ENCODE peak calls at places on chromosomes 12 and 14, in four cellular contexts. I is K562, K is HepG2, R is GM12878. F is an unnamed sample.

GRCh38 chr12:125633686-125634085 is 568.5 kb downstream of the AACS start:
- DNase-seq in R (no peak), K (no peak), I (no peak), F (no peak)

GRCh38 chr12:67910360-67911292 is 78.6 kb upstream of the IFNG-AS1 start:
- DNase-seq in K (no peak), I (no peak), R (no peak), F (no peak)

GRCh38 chr12:124123432-124124015 is 150.5 kb downstream of the ZNF664 start:
- DNase-seq in I (no peak), K (no peak), R (no peak), F (no peak)

GRCh38 chr12:59066445-59066844 is 146.1 kb upstream of the LRIG3 start:
- DNase-seq in R (no peak), K (no peak), I (no peak), F (no peak)

GRCh38 chr12:2267624-2268477 is 215.1 kb downstream of the CACNA1C start:
- DNase-seq in R (no peak), I (no peak), K (no peak), F (no peak)

GRCh38 chr12:129312048-129312447 is 458.8 kb downstream of the GLT1D1 start:
- DNase-seq in I (no peak), K (no peak), R (no peak), F (no peak)

GRCh38 chr12:50786498-50787231 is 22.8 kb downstream of the ATF1 start:
- DNase-seq in K (peak; percentile 90), R (no peak), I (no peak), F (no peak)

GRCh38 chr14:102554835-102555819 is 37.3 kb upstream of the RCOR1 start:
- DNase-seq in I (no peak), K (no peak), R (no peak), F (peak; percentile 67)

GRCh38 chr12:101670007-101670671 is 27.3 kb upstream of the CHPT1 start:
- DNase-seq in I (peak; percentile 39), K (peak; percentile 66), R (no peak), F (no peak)

GRCh38 chr14:102086972-102087761 is at the start of gene HSP90AA1:
- DNase-seq in K (peak; percentile 83), R (peak; percentile 60), I (peak; percentile 86), F (peak; percentile 87)

GRCh38 chr14:73728106-73729014 is 14.2 kb upstream of the PNMA1 start:
- DNase-seq in I (peak; percentile 75), K (peak; percentile 60), R (no peak), F (peak; percentile 82)

GRCh38 chr14:26389646-26390508 is 208.0 kb downstream of the NOVA1 start:
- DNase-seq in K (no peak), I (no peak), R (no peak), F (no peak)

GRCh38 chr12:1272132-1272531 is 281.1 kb downstream of the ERC1 start:
- DNase-seq in I (no peak), K (no peak), R (no peak), F (no peak)

GRCh38 chr12:53300187-53300586 is 692 bp downstream of the MYG1 start:
- DNase-seq in K (no peak), I (no peak), R (no peak), F (no peak)

GRCh38 chr12:103505371-103506236 is 9.8 kb upstream of the C12orf42 start:
- DNase-seq in R (peak; percentile 98), I (no peak), K (no peak), F (peak; percentile 49)

GRCh38 chr12:51889216-51890134 is 1.6 kb downstream of the ANKRD33 start:
- DNase-seq in I (peak; percentile 44), R (no peak), K (no peak), F (no peak)

GRCh38 chr14:22497671-22498093 is 91.3 kb downstream of the DAD1 start:
- DNase-seq in R (no peak), K (no peak), I (no peak), F (no peak)

GRCh38 chr14:32166029-32166428 is 35.8 kb upstream of the RNU6-7 start:
- DNase-seq in K (no peak), R (no peak), I (no peak), F (no peak)

GRCh38 chr14:51735851-51736250 is 84.1 kb downstream of the FRMD6 start:
- DNase-seq in K (peak; percentile 64), I (no peak), R (no peak), F (no peak)

GRCh38 chr14:30108975-30109700 is 181.5 kb upstream of the PRKD1 start:
- DNase-seq in R (no peak), K (no peak), I (no peak), F (no peak)

GRCh38 chr12:108063192-108063591 is 65.9 kb upstream of the WSCD2 start:
- DNase-seq in K (peak; percentile 13), I (peak; percentile 39), R (no peak), F (no peak)

GRCh38 chr12:86496595-86496994 is 240.4 kb upstream of the MGAT4C start:
- DNase-seq in K (no peak), R (no peak), I (no peak), F (no peak)

GRCh38 chr14:58752782-58753181 is 115.0 kb downstream of the DACT1 start:
- DNase-seq in K (peak; percentile 18), I (no peak), R (no peak), F (no peak)

GRCh38 chr12:12098689-12099010 is 27.9 kb downstream of the BCL2L14 start:
- DNase-seq in I (no peak), K (no peak), R (no peak), F (no peak)

GRCh38 chr12:49288412-49288853 is 6.5 kb upstream of the PRPH start:
- DNase-seq in R (peak; percentile 19), I (peak; percentile 77), K (peak; percentile 34), F (peak; percentile 58)

GRCh38 chr12:28563926-28564325 is 373.7 kb downstream of the CCDC91 start:
- DNase-seq in K (no peak), R (no peak), I (no peak), F (no peak)

DNA sequence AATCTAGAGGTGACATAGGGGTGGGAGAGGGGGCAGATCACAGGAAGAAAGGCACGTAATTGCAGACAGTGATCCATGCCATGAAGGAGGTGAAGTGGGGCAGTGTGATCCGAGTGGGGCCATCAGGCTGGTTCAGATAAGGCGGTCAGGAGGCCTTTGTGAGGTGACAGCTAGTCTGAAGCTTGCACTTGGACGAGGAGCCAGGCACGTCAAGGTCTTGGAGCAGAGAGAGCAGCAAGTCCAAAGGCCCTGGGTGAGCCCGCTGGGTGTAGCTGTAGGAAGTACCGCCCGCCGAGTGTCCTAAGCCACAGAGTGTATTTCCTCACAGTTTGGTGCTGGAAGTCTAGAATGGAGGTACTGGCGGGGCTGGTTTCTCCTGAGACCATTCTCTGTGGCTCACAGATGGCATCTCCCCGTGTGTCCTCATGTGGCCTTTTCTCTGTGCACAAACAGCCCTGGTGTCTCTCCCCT is 23.6 kb downstream of the RHOF start:
- DNase-seq in I (no peak), K (peak; percentile 77), R (no peak), F (no peak)
- TF ChIP-seq POLR2A in I (no peak), K (peak; percentile 42), R (no peak), F (no peak)

GRCh38 chr12:6965026-6965661 is 5.3 kb downstream of the PHB2 start:
- DNase-seq in K (peak; percentile 72), R (no peak), I (peak; percentile 55), F (peak; percentile 85)
- TF ChIP-seq TAF1 in K (no peak), R (no peak), I (peak; percentile 32), F (no peak)

GRCh38 chr14:98766818-98767217 is 505.2 kb downstream of the BCL11B start:
- DNase-seq in K (no peak), I (no peak), R (no peak), F (no peak)
- TF ChIP-seq POLR2AphosphoS5 in K (no peak), I (no peak), R (no peak), F (no peak)

GRCh38 chr12:31591308-31591901 is 469 bp upstream of the DENND5B start:
- DNase-seq in R (no peak), K (no peak), I (no peak), F (no peak)

GRCh38 chr12:31588976-31589375 is 2.0 kb downstream of the DENND5B start:
- DNase-seq in R (no peak), K (no peak), I (no peak), F (no peak)

GRCh38 chr12:31589582-31589895 is 1.4 kb downstream of the DENND5B start:
- DNase-seq in I (no peak), K (no peak), R (no peak), F (peak; percentile 42)

GRCh38 chr12:31590730-31591307 is at the start of gene DENND5B:
- DNase-seq in K (peak; percentile 50), I (peak; percentile 80), R (no peak), F (peak; percentile 69)

GRCh38 chr12:31589896-31590729 is 823 bp downstream of the DENND5B start:
- DNase-seq in K (peak; percentile 89), R (no peak), I (peak; percentile 67), F (peak; percentile 40)
- TF ChIP-seq POLR2A in K (peak; percentile 85), R (peak; percentile 65), I (peak; percentile 13), F (peak; percentile 54)

DNA sequence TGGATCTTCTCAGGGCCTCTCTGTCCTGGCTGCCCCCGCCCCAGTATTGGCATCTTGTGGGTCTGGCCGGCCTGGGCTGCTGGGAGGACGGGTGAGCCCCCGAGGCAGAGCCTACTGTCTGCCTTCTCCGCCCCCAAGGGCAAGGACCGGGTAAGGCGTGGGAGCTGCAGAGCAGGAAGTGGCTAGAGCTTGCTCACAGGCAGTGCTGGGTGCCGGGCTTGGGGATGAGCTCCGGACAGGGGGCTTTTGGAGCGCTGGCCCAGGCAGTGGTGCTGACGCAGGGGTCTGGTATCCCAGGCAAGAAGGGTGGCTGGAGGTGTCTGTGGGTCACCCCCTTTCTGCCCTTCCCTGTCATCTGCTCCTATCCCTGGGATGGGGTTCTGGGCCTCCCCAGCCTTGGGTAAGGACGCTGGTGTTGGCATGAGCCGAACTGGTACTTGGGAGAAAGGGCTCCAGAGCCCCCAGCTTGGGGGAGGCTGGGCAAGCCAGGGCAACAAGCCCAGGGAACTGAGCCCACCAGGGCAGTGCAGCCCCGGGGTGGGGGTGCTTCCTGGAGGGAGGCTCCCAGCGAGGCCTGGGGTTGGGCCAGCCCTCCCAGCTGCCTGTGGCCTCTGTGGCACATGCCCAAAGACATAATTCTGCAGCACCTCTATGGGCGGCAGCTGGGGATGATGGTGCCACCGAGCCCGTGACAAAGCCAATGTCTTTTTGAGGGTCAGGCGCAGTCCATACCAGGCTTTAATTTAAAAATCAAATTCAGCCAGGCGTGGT is 126.3 kb downstream of the KIF26A start:
- DNase-seq in K (no peak), R (no peak), I (no peak), F (no peak)
- TF ChIP-seq TAF1 in K (no peak), R (no peak), I (no peak), F (no peak)

GRCh38 chr12:30989754-30990153 is 63.2 kb downstream of the TSPAN11 start:
- DNase-seq in K (peak; percentile 39), R (no peak), I (peak; percentile 31), F (no peak)

GRCh38 chr12:30990316-30990715 is 63.8 kb downstream of the TSPAN11 start:
- DNase-seq in K (no peak), I (no peak), R (no peak), F (no peak)

GRCh38 chr12:30990776-30991175 is 64.2 kb downstream of the TSPAN11 start:
- DNase-seq in K (no peak), R (no peak), I (no peak), F (no peak)

GRCh38 chr12:30988086-30988485 is 61.5 kb downstream of the TSPAN11 start:
- DNase-seq in K (no peak), I (no peak), R (no peak), F (no peak)

GRCh38 chr12:30988887-30989286 is 62.3 kb downstream of the TSPAN11 start:
- DNase-seq in R (no peak), I (no peak), K (no peak), F (no peak)
- TF ChIP-seq POLR2AphosphoS5 in R (no peak), I (no peak), K (no peak), F (no peak)